ENCODE peak calls at places on chromosomes 6 and 20, in eight cellular contexts. P is T-helper 2 cell treated with Interferon-gamma antibody and Interleukin-4, amounts not matched to agents 5 μg/mL and 100 μg/mL, for 36 hours; N is ascending aorta; X is activated gamma-delta T cell treated with anti-CD3 and anti-CD28 coated beads, Interleukin-2, amount 50 U/mL, for 16 hours; L is SW 1271; D is occipital lobe; V is A549; W is left kidney. Z is an unnamed sample.

GRCh38 chr6:113903666-113904330 is 46.7 kb downstream of the MARCKS start:
- DNase-seq in P (no peak), N (no peak), X (no peak), L (no peak), D (no peak), V (no peak), W (peak), Z (peak)

GRCh38 chr6:32945106-32945761 is 4.4 kb upstream of the HLA-DMB start:
- DNase-seq in P (no peak), N (no peak), X (peak), L (no peak), D (no peak), V (no peak), W (peak), Z (no peak)

GRCh38 chr6:150058986-150059385 is 9.9 kb downstream of the ULBP3 start:
- DNase-seq in P (no peak), N (no peak), X (no peak), L (no peak), D (no peak), V (no peak), W (no peak), Z (no peak)

GRCh38 chr20:37417146-37417856 is 71.4 kb downstream of the SRC start:
- DNase-seq in P (no peak), N (no peak), X (no peak), L (no peak), D (no peak), V (no peak), W (no peak), Z (no peak)

GRCh38 chr20:24685736-24686135 is 216.3 kb downstream of the SYNDIG1 start:
- DNase-seq in P (no peak), N (no peak), X (no peak), L (no peak), D (no peak), V (no peak), W (no peak), Z (no peak)

GRCh38 chr6:39428152-39428551 is 105.7 kb upstream of the KCNK16 start:
- DNase-seq in P (no peak), N (no peak), X (no peak), L (no peak), D (no peak), V (no peak), W (no peak), Z (no peak)

GRCh38 chr20:1825492-1825891 is 69.7 kb upstream of the SIRPA start:
- DNase-seq in P (no peak), N (no peak), X (no peak), L (no peak), D (no peak), V (peak), W (no peak), Z (peak)

GRCh38 chr6:72952808-72953630 is 272.3 kb downstream of the KHDC1L start:
- DNase-seq in P (no peak), N (no peak), X (no peak), L (peak), D (no peak), V (peak), W (no peak), Z (peak)

GRCh38 chr6:145506554-145506953 is 228.8 kb downstream of the EPM2A start:
- DNase-seq in P (no peak), N (no peak), X (no peak), L (no peak), D (no peak), V (no peak), W (no peak), Z (peak)

GRCh38 chr6:10800810-10801209 is 37.5 kb downstream of the MAK start:
- DNase-seq in P (no peak), N (no peak), X (no peak), L (no peak), D (no peak), V (peak), W (no peak), Z (peak)